ENCODE peak calls at places on chromosomes 13 and 19, in four cellular contexts. A is uterus; Y is stimulated activated CD4-positive, alpha-beta T cell treated with anti-CD3 and anti-CD28 coated beads, Interleukin-2, amount 100 ng/mL, for 48 hours; W is AG08396. F is an unnamed sample.

GRCh38 chr13:99174533-99175100 is 26.0 kb upstream of the UBAC2 start:
- DNase-seq in A (no peak), Y (no peak), W (no peak), F (no peak)

GRCh38 chr19:16076958-16077611 is 790 bp downstream of the TPM4 start:
- DNase-seq in A (peak; percentile 61), Y (no peak), W (no peak), F (peak; percentile 71)

GRCh38 chr19:10332158-10332964 is 968 bp downstream of the RAVER1 start:
- DNase-seq in A (no peak), Y (no peak), W (peak; percentile 3), F (no peak)

GRCh38 chr13:33509642-33510229 is 224.2 kb upstream of the STARD13 start:
- DNase-seq in A (peak; percentile 60), Y (no peak), W (no peak), F (peak; percentile 61)

GRCh38 chr13:49097374-49097773 is 121.7 kb downstream of the FNDC3A start:
- DNase-seq in A (no peak), Y (no peak), W (no peak), F (no peak)

GRCh38 chr13:30032263-30032662 is 181.8 kb upstream of the UBL3 start:
- DNase-seq in A (no peak), Y (no peak), W (no peak), F (no peak)

GRCh38 chr19:17953869-17954268 is 13.0 kb upstream of the KCNN1 start:
- DNase-seq in A (no peak), Y (no peak), W (no peak), F (no peak)

GRCh38 chr19:5052945-5053485 is 84.1 kb downstream of the KDM4B start:
- DNase-seq in A (no peak), Y (no peak), W (no peak), F (no peak)

GRCh38 chr19:56918682-56919307 is 78.3 kb upstream of the PEG3 start:
- DNase-seq in A (no peak), Y (no peak), W (no peak), F (no peak)

GRCh38 chr19:53908106-53908932 is 759 bp upstream of the CACNG7 start:
- DNase-seq in A (no peak), Y (peak; percentile 53), W (peak; percentile 81), F (no peak)

GRCh38 chr13:112345826-112346172 is 30.4 kb upstream of the SPACA7 start:
- DNase-seq in A (no peak), Y (no peak), W (no peak), F (no peak)

GRCh38 chr19:35204799-35205732 is 23.5 kb downstream of the FAM187B start:
- DNase-seq in A (no peak), Y (no peak), W (no peak), F (no peak)

GRCh38 chr19:57789288-57789687 is 19.8 kb downstream of the ZNF586 start:
- DNase-seq in A (no peak), Y (no peak), W (no peak), F (no peak)

GRCh38 chr19:9597027-9597426 is 12.7 kb upstream of the ZNF121 start:
- DNase-seq in A (no peak), Y (no peak), W (peak; percentile 57), F (no peak)

GRCh38 chr13:30375436-30375835 is 46.9 kb upstream of the UBE2L5 start:
- DNase-seq in A (no peak), Y (no peak), W (no peak), F (no peak)

GRCh38 chr13:46982856-46983582 is 86.2 kb upstream of the HTR2A start:
- DNase-seq in A (no peak), Y (no peak), W (no peak), F (no peak)

GRCh38 chr19:7618771-7619510 is 10.4 kb downstream of the XAB2 start:
- DNase-seq in A (no peak), Y (no peak), W (no peak), F (no peak)

GRCh38 chr13:24063281-24063851 is 97.2 kb upstream of the SPATA13 start:
- DNase-seq in A (peak; percentile 65), Y (no peak), W (no peak), F (peak; percentile 76)

GRCh38 chr13:108346376-108346775 is 76.9 kb downstream of the TNFSF13B start:
- DNase-seq in A (no peak), Y (no peak), W (no peak), F (no peak)

GRCh38 chr13:34678154-34678553 is 263.9 kb upstream of the NBEA start:
- DNase-seq in A (no peak), Y (no peak), W (no peak), F (no peak)

GRCh38 chr13:75566658-75567057 is 17.1 kb downstream of the UCHL3 start:
- DNase-seq in A (no peak), Y (no peak), W (no peak), F (no peak)

GRCh38 chr19:49574206-49574755 is 6.1 kb downstream of the NOSIP start:
- DNase-seq in A (no peak), Y (no peak), W (no peak), F (no peak)

GRCh38 chr13:51620165-51620983 is 36.1 kb downstream of the WDFY2 start:
- DNase-seq in A (peak; percentile 31), Y (no peak), W (no peak), F (peak; percentile 66)

GRCh38 chr13:39047560-39047959 is 9.3 kb downstream of the NHLRC3 start:
- DNase-seq in A (no peak), Y (no peak), W (no peak), F (no peak)

GRCh38 chr13:63345835-63346234 is 1930.2 kb upstream of the PCDH20 start:
- DNase-seq in A (no peak), Y (no peak), W (no peak), F (no peak)

GRCh38 chr19:17683078-17683477 is 5.1 kb downstream of the UNC13A start:
- DNase-seq in A (no peak), Y (no peak), W (no peak), F (no peak)

GRCh38 chr19:39645800-39646411 is 9.8 kb upstream of the LGALS16 start:
- DNase-seq in A (no peak), Y (no peak), W (peak; percentile 12), F (no peak)

GRCh38 chr13:43744630-43745029 is 42.1 kb downstream of the ENOX1 start:
- DNase-seq in A (no peak), Y (no peak), W (no peak), F (no peak)

GRCh38 chr19:6779204-6779603 is 6.7 kb downstream of the VAV1 start:
- DNase-seq in A (no peak), Y (no peak), W (no peak), F (no peak)

GRCh38 chr19:3336680-3337523 is 29.5 kb upstream of the NFIC start:
- DNase-seq in A (peak; percentile 95), Y (no peak), W (peak; percentile 72), F (peak; percentile 85)

GRCh38 chr19:2260341-2260751 is 4.1 kb upstream of the JSRP1 start:
- DNase-seq in A (no peak), Y (no peak), W (no peak), F (no peak)

GRCh38 chr19:57078802-57079201 is 41.0 kb upstream of the USP29 start:
- DNase-seq in A (no peak), Y (no peak), W (no peak), F (no peak)

GRCh38 chr13:52847682-52848432 is 583 bp downstream of the PCDH8 start:
- DNase-seq in A (no peak), Y (no peak), W (no peak), F (peak; percentile 54)

GRCh38 chr19:38277969-38278680 is 13.8 kb downstream of the SPINT2 start:
- DNase-seq in A (peak; percentile 78), Y (no peak), W (peak; percentile 60), F (no peak)

GRCh38 chr19:41367848-41368301 is 3.9 kb upstream of the B9D2 start:
- DNase-seq in A (no peak), Y (no peak), W (peak; percentile 61), F (no peak)

GRCh38 chr19:48813123-48813911 is 2.5 kb upstream of the BCAT2 start:
- DNase-seq in A (no peak), Y (no peak), W (no peak), F (no peak)

GRCh38 chr19:389246-389934 is 19.6 kb downstream of the C2CD4C start:
- DNase-seq in A (no peak), Y (no peak), W (no peak), F (no peak)

F was measured in heart left ventricle.